ENCODE peak calls at places on chromosomes 5 and 9, in five cellular contexts. B is fibroblast of pulmonary artery, I is body of pancreas, W is AG04450, Z is tibial artery. O is an unnamed sample.
A peak's percentile ranks its signal among the peaks of the same experiment; 100 is the strongest.

GRCh38 chr5:173746050-173746449 is 129.6 kb upstream of the BOD1 start:
- DNase-seq in B (no peak), I (no peak), W (no peak), Z (no peak), O (no peak)

GRCh38 chr9:6838158-6838557 is 80.4 kb downstream of the KDM4C start:
- DNase-seq in B (peak; percentile 68), I (no peak), W (no peak), Z (no peak), O (no peak)

GRCh38 chr5:123907349-123907748 is 395.4 kb downstream of the CSNK1G3 start:
- DNase-seq in B (no peak), I (no peak), W (no peak), Z (no peak), O (no peak)

GRCh38 chr5:116046261-116046660 is 14.0 kb downstream of the ARL14EPL start:
- DNase-seq in B (no peak), I (no peak), W (no peak), Z (no peak), O (no peak)

GRCh38 chr5:155211764-155212163 is 198.2 kb downstream of the KIF4B start:
- DNase-seq in B (no peak), I (no peak), W (no peak), Z (no peak), O (no peak)

GRCh38 chr9:94002316-94003140 is 47.4 kb upstream of the BARX1 start:
- DNase-seq in B (peak; percentile 71), I (peak; percentile 20), W (peak; percentile 11), Z (no peak), O (no peak)

GRCh38 chr9:127976498-127976897 is 4.3 kb downstream of the EEIG1 start:
- DNase-seq in B (no peak), I (peak; percentile 89), W (no peak), Z (no peak), O (no peak)

GRCh38 chr5:102536323-102536928 is 37.6 kb upstream of the SLCO6A1 start:
- DNase-seq in B (peak; percentile 29), I (no peak), W (no peak), Z (no peak), O (no peak)

GRCh38 chr9:91415290-91415689 is 8.3 kb downstream of the NFIL3 start:
- DNase-seq in B (no peak), I (no peak), W (no peak), Z (no peak), O (no peak)

GRCh38 chr9:134589748-134590147 is 51.9 kb upstream of the COL5A1 start:
- DNase-seq in B (no peak), I (no peak), W (no peak), Z (no peak), O (no peak)

GRCh38 chr9:101119206-101119819 is 90.8 kb downstream of the PLPPR1 start:
- DNase-seq in B (peak; percentile 18), I (peak; percentile 68), W (no peak), Z (no peak), O (no peak)

GRCh38 chr9:16825971-16826370 is 44.5 kb downstream of the BNC2 start:
- DNase-seq in B (peak; percentile 51), I (no peak), W (peak; percentile 86), Z (no peak), O (no peak)

GRCh38 chr9:25678147-25678666 is at the start of gene TUSC1:
- DNase-seq in B (peak; percentile 81), I (peak; percentile 87), W (no peak), Z (peak; percentile 94), O (no peak)

GRCh38 chr5:40559306-40559705 is 120.4 kb upstream of the PTGER4 start:
- DNase-seq in B (no peak), I (no peak), W (no peak), Z (no peak), O (no peak)

GRCh38 chr9:17018540-17019196 is 116.2 kb upstream of the CNTLN start:
- DNase-seq in B (no peak), I (no peak), W (no peak), Z (no peak), O (no peak)

GRCh38 chr5:132775439-132776076 is 1.5 kb downstream of the SEPTIN8 start:
- DNase-seq in B (no peak), I (no peak), W (no peak), Z (peak; percentile 60), O (peak; percentile 30)

GRCh38 chr9:130185494-130186005 is 13.3 kb downstream of the NCS1 start:
- DNase-seq in B (peak; percentile 28), I (no peak), W (no peak), Z (no peak), O (no peak)

GRCh38 chr9:106869028-106869427 is 6.1 kb downstream of the ZNF462 start:
- DNase-seq in B (peak; percentile 59), I (no peak), W (no peak), Z (no peak), O (no peak)

GRCh38 chr5:123696948-123697347 is 185.0 kb downstream of the CSNK1G3 start:
- DNase-seq in B (peak; percentile 77), I (peak; percentile 12), W (no peak), Z (peak; percentile 69), O (no peak)

GRCh38 chr5:115842089-115842881 is 550 bp downstream of the AP3S1 start:
- DNase-seq in B (peak; percentile 63), I (peak; percentile 62), W (no peak), Z (no peak), O (peak; percentile 90)

GRCh38 chr5:75481024-75481423 is 30.4 kb downstream of the CERT1 start:
- DNase-seq in B (no peak), I (no peak), W (no peak), Z (no peak), O (no peak)

GRCh38 chr9:89622933-89623861 is 18.4 kb downstream of the GADD45G start:
- DNase-seq in B (no peak), I (peak; percentile 75), W (no peak), Z (no peak), O (peak; percentile 62)

GRCh38 chr5:121408778-121409177 is 442.9 kb upstream of the FTMT start:
- DNase-seq in B (no peak), I (no peak), W (no peak), Z (no peak), O (no peak)

GRCh38 chr5:135578685-135579341 is at the start of gene CXCL14:
- DNase-seq in B (peak; percentile 63), I (no peak), W (no peak), Z (peak; percentile 72), O (no peak)

GRCh38 chr5:54703091-54703490 is 185.5 kb downstream of the SNX18 start:
- DNase-seq in B (peak; percentile 84), I (no peak), W (peak; percentile 69), Z (peak; percentile 77), O (no peak)

DNA sequence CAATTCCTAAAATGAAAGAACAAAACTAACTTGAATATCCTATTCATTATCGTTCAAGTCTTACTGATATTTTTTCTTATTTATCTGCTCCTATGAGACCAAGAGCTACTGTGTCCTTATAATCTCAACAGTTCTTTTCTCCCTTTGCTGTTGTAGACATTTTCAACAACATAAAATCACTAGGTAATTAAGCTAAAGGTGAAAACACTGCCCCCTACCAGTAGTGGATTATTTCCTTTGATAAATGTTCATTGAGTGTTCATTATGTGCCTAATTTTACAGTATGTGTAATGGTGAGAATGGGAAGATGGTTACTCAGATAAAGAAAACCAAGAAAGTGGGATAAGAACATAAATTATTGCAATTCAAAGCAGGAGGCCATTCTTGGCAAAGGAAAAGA is 41.4 kb upstream of the PAPPA start:
- DNase-seq in B (peak; percentile 54), I (no peak), W (no peak), Z (no peak), O (no peak)
- TF ChIP-seq CTCF in B (peak; percentile 42), I (no peak), W (peak; percentile 31), Z (no peak), O (peak; percentile 66)

GRCh38 chr5:149264432-149265069 is 7.1 kb upstream of the AFAP1L1 start:
- DNase-seq in B (no peak), I (peak; percentile 56), W (no peak), Z (no peak), O (no peak)
- TF ChIP-seq CTCF in B (peak; percentile 46), I (peak; percentile 42), W (peak; percentile 42), Z (no peak), O (peak; percentile 43)

GRCh38 chr9:35675204-35675603 is 1.5 kb downstream of the CA9 start:
- DNase-seq in B (no peak), I (no peak), W (no peak), Z (no peak), O (no peak)

GRCh38 chr9:35669331-35670145 is 4.2 kb upstream of the CA9 start:
- DNase-seq in B (no peak), I (peak; percentile 94), W (no peak), Z (no peak), O (no peak)

GRCh38 chr9:35675732-35676392 is 2.1 kb downstream of the CA9 start:
- DNase-seq in B (no peak), I (peak; percentile 37), W (no peak), Z (peak; percentile 75), O (no peak)

GRCh38 chr9:35673132-35673997 is at the start of gene CA9:
- DNase-seq in B (no peak), I (peak; percentile 93), W (no peak), Z (peak; percentile 88), O (no peak)

DNA sequence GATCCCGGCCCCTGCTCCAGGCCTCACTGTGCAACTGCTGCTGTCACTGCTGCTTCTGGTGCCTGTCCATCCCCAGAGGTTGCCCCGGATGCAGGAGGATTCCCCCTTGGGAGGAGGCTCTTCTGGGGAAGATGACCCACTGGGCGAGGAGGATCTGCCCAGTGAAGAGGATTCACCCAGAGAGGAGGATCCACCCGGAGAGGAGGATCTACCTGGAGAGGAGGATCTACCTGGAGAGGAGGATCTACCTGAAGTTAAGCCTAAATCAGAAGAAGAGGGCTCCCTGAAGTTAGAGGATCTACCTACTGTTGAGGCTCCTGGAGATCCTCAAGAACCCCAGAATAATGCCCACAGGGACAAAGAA is 252 bp downstream of the CA9 start:
- DNase-seq in B (no peak), I (no peak), W (no peak), Z (no peak), O (no peak)
- TF ChIP-seq CTCF in B (no peak), I (no peak), W (no peak), Z (no peak), O (no peak)

GRCh38 chr9:131528886-131529505 is 2.1 kb downstream of the UCK1 start:
- DNase-seq in B (no peak), I (no peak), W (no peak), Z (no peak), O (no peak)

GRCh38 chr9:131529597-131530545 is 1.2 kb downstream of the UCK1 start:
- DNase-seq in B (no peak), I (no peak), W (no peak), Z (no peak), O (no peak)

GRCh38 chr9:131528186-131528585 is 2.9 kb downstream of the UCK1 start:
- DNase-seq in B (no peak), I (no peak), W (no peak), Z (no peak), O (no peak)

GRCh38 chr9:131530930-131531832 is at the start of gene UCK1:
- DNase-seq in B (peak; percentile 80), I (peak; percentile 83), W (peak; percentile 33), Z (peak; percentile 85), O (no peak)

GRCh38 chr9:131530546-131530929 is 525 bp downstream of the UCK1 start:
- DNase-seq in B (peak; percentile 29), I (peak; percentile 41), W (no peak), Z (peak; percentile 76), O (no peak)
- TF ChIP-seq CTCF in B (peak; percentile 7), I (no peak), W (peak; percentile 40), Z (peak; percentile 13), O (peak; percentile 65)

GRCh38 chr5:158033076-158033475 is 174.1 kb upstream of the CLINT1 start:
- DNase-seq in B (no peak), I (no peak), W (no peak), Z (no peak), O (no peak)
- TF ChIP-seq CTCF in B (no peak), I (no peak), W (no peak), Z (no peak), O (no peak)

GRCh38 chr5:43663916-43664315 is 60.9 kb downstream of the NNT start:
- DNase-seq in B (no peak), I (no peak), W (no peak), Z (no peak), O (no peak)
- TF ChIP-seq CTCF in B (no peak), I (no peak), W (no peak), Z (no peak), O (no peak)

O was measured in chondrocyte.